ENCODE peak calls at places on chromosomes 16 and 17, in nine cellular contexts. H is esophagus squamous epithelium, W is K562, N is thyroid gland, R is breast epithelium, Z is A549, U is IMR-90, B is endothelial cell of umbilical vein, C is ovary. A is an unnamed sample.

GRCh38 chr17:76297436-76297835 is 10.6 kb downstream of the QRICH2 start:
- DNase-seq in W (no peak), H (no peak), B (peak; percentile 32), U (no peak), N (no peak), C (no peak), R (no peak), Z (no peak), A (no peak)

GRCh38 chr17:81812571-81813370 is 8.8 kb downstream of the GCGR start:
- DNase-seq in H (no peak), C (no peak), R (no peak), B (no peak), Z (no peak), U (no peak), W (no peak), N (no peak), A (peak; percentile 44)

GRCh38 chr16:23423496-23424049 is 29.4 kb downstream of the COG7 start:
- DNase-seq in N (peak; percentile 83), Z (peak; percentile 93), C (peak; percentile 79), U (peak; percentile 99), W (no peak), R (peak; percentile 83), H (no peak), B (peak; percentile 100), A (peak; percentile 33)

GRCh38 chr16:79047337-79047736 is 553.2 kb downstream of the MAF start:
- DNase-seq in Z (peak; percentile 17), W (peak; percentile 28), C (no peak), H (no peak), U (no peak), N (no peak), R (no peak), B (no peak), A (no peak)

GRCh38 chr16:81891734-81892364 is 112.8 kb downstream of the PLCG2 start:
- DNase-seq in U (no peak), B (no peak), R (no peak), Z (no peak), N (no peak), C (no peak), W (no peak), H (no peak), A (no peak)

GRCh38 chr17:60851181-60851580 is 173.5 kb downstream of the BCAS3 start:
- DNase-seq in H (no peak), C (no peak), U (no peak), N (no peak), W (no peak), Z (no peak), R (no peak), B (no peak), A (no peak)

GRCh38 chr17:40605301-40605700 is 40.0 kb upstream of the CCR7 start:
- DNase-seq in W (no peak), U (no peak), N (no peak), H (no peak), Z (no peak), B (no peak), R (no peak), C (no peak), A (no peak)

GRCh38 chr17:82380860-82381702 is 9.5 kb downstream of the UTS2R start:
- DNase-seq in N (no peak), R (no peak), U (peak; percentile 32), B (no peak), W (no peak), C (no peak), H (no peak), Z (no peak), A (no peak)

GRCh38 chr17:77420804-77421634 is 280.2 kb downstream of the SEC14L1 start:
- DNase-seq in Z (peak; percentile 70), C (peak; percentile 78), H (no peak), N (peak; percentile 51), U (peak; percentile 93), B (peak; percentile 42), R (no peak), W (peak; percentile 71), A (peak; percentile 62)

GRCh38 chr16:15721018-15721417 is 71.0 kb downstream of the NDE1 start:
- DNase-seq in B (no peak), C (no peak), H (no peak), W (no peak), U (no peak), Z (no peak), R (no peak), N (no peak), A (no peak)

GRCh38 chr16:27841911-27842310 is 221.6 kb downstream of the GSG1L start:
- DNase-seq in W (no peak), U (no peak), H (no peak), N (no peak), Z (no peak), B (no peak), C (no peak), R (peak; percentile 39), A (no peak)

GRCh38 chr16:31129568-31130335 is 5.8 kb downstream of the PRSS8 start:
- DNase-seq in H (no peak), U (no peak), N (peak; percentile 88), Z (no peak), R (no peak), B (no peak), W (no peak), C (peak; percentile 89), A (peak; percentile 57)

GRCh38 chr17:39239640-39240314 is 14.0 kb upstream of the STAC2 start:
- DNase-seq in U (no peak), Z (peak; percentile 60), B (peak; percentile 28), R (peak; percentile 64), H (no peak), N (peak; percentile 53), C (no peak), W (peak; percentile 72), A (no peak)

DNA sequence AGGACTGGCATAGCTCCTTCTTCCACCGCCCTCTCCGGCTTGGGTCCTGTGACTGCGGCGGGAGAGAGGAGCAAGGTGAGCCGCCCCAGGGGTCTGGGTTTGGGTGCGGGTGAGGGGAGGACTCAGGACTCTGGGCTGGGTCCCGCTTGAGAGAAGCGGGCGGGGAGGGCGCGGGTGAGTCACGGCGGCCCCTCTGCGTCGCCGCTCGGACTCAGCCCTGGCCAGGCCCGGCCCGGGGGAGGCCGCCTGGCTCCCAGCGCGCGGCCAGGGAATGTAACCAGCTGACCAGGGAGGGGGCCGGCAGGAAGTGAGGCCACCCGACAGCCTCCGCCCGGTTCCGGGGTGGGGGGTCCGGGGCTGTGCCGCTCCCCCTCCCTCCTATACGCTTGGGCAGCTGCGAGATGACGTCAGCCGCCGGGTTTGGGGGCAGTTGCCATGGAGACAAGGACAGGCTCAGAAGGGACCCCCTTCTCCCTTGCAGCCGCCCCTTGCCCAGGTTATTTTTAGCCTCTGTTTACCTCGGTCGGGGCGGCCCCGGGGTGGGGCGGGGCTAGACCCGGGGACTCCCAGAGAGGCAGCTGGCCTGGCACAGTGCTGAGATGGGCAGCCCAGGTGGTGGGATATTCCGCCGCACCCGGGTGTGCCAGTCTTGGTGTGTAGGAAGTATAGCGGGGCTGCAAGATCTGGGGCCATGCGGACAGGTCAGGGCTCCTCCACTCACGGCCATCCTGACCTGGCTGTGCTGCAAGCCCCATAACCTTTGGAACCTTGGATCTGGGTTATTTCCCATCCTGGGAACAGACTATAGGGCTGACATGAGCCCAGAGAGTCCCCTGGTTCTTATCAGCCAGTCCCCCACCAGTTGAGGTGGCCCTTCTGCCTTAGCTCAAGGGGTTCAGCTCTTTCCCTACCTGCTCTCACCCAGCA is 1.6 kb downstream of the RIPOR1 start:
- DNase-seq in U (peak; percentile 76), R (no peak), H (no peak), W (peak; percentile 47), C (peak; percentile 87), Z (no peak), N (peak; percentile 72), B (peak; percentile 48), A (peak; percentile 69)
- TF ChIP-seq POLR2A in U (peak; percentile 83), R (no peak), H (no peak), W (no peak), C (peak; percentile 74), Z (no peak), N (peak; percentile 58), B (peak; percentile 44), A (peak; percentile 81)

GRCh38 chr16:50743575-50744225 is 1.8 kb downstream of the CYLD start:
- DNase-seq in C (no peak), B (no peak), N (peak; percentile 56), H (no peak), Z (no peak), R (no peak), W (no peak), U (no peak), A (no peak)

GRCh38 chr16:50744911-50745310 is 3.0 kb downstream of the CYLD start:
- DNase-seq in U (peak; percentile 55), B (peak; percentile 14), W (no peak), H (no peak), Z (no peak), N (no peak), R (no peak), C (no peak), A (no peak)

GRCh38 chr16:50747206-50747956 is 5.5 kb downstream of the CYLD start:
- DNase-seq in C (no peak), U (no peak), B (peak; percentile 33), H (no peak), N (no peak), W (no peak), R (no peak), Z (peak; percentile 22), A (no peak)

GRCh38 chr16:50742521-50743150 is 750 bp downstream of the CYLD start:
- DNase-seq in Z (no peak), H (no peak), R (no peak), B (peak; percentile 20), U (peak; percentile 43), W (peak; percentile 18), C (peak; percentile 68), N (peak; percentile 24), A (no peak)

GRCh38 chr16:50745940-50746339 is 4.1 kb downstream of the CYLD start:
- DNase-seq in U (no peak), H (no peak), W (no peak), R (no peak), C (no peak), N (peak; percentile 13), B (no peak), Z (no peak), A (no peak)
- H3K4me3 ChIP-seq in U (no peak overlapping the region), H (no peak overlapping the region), W (no peak overlapping the region), R (no peak overlapping the region), C (no peak overlapping the region), N (no peak overlapping the region), B (no peak overlapping the region), Z (no peak overlapping the region), A (no peak overlapping the region)

GRCh38 chr16:85640606-85641005 is 27.5 kb downstream of the GSE1 start:
- DNase-seq in R (no peak), N (no peak), W (no peak), H (no peak), C (no peak), Z (no peak), U (no peak), B (no peak), A (no peak)
- H3K4me1 ChIP-seq in R (no peaks in the 10 kb centered on the region), N (peaks cover 43% of the 10 kb centered on the region), W (no peaks in the 10 kb centered on the region), H (peaks cover 67% of the 10 kb centered on the region), C (peaks cover 4% of the 10 kb centered on the region), Z (peaks cover 15% of the 10 kb centered on the region), U (peaks cover 2% of the 10 kb centered on the region), B (peaks cover 5% of the 10 kb centered on the region), A (no peaks in the 10 kb centered on the region)

GRCh38 chr17:49766918-49767530 is 3.1 kb upstream of the FAM117A start:
- DNase-seq in B (no peak), Z (no peak), W (no peak), H (no peak), C (no peak), U (no peak), N (no peak), R (no peak), A (no peak)
- TF ChIP-seq POLR2A in B (no peak), Z (no peak), W (no peak), H (no peak), C (no peak), U (no peak), N (no peak), R (no peak), A (no peak)